ENCODE peak calls at places on chromosome 19, in four cellular contexts. One of them, this sample, is unnamed.
A peak's percentile ranks its signal among the peaks of the same experiment; 100 is the strongest.

GRCh38 chr19:44848036-44848804 is 2.1 kb downstream of the NECTIN2 start:
- DNase-seq in NCI-H510A treated with DMSO at 0.1 percent for 48 hours: no peak
- DNase-seq in H1: no peak
- DNase-seq in MV-4-11: peak; percentile 39
- DNase-seq in this sample: no peak

GRCh38 chr19:40594657-40595077 is 6.5 kb upstream of the LTBP4 start:
- DNase-seq in NCI-H510A treated with DMSO at 0.1 percent for 48 hours: no peak
- DNase-seq in H1: no peak
- DNase-seq in MV-4-11: no peak
- DNase-seq in this sample: no peak

GRCh38 chr19:4375620-4376228 is 24.6 kb downstream of the SH3GL1 start:
- DNase-seq in NCI-H510A treated with DMSO at 0.1 percent for 48 hours: no peak
- DNase-seq in H1: no peak
- DNase-seq in MV-4-11: peak; percentile 83
- DNase-seq in this sample: peak; percentile 6

GRCh38 chr19:55777528-55777927 is 8.6 kb downstream of the RFPL4AL1 start:
- DNase-seq in NCI-H510A treated with DMSO at 0.1 percent for 48 hours: no peak
- DNase-seq in H1: no peak
- DNase-seq in MV-4-11: no peak
- DNase-seq in this sample: no peak

GRCh38 chr19:48492925-48493717 is 18.5 kb downstream of the LMTK3 start:
- DNase-seq in NCI-H510A treated with DMSO at 0.1 percent for 48 hours: no peak
- DNase-seq in H1: peak; percentile 95
- DNase-seq in MV-4-11: peak; percentile 98
- DNase-seq in this sample: peak; percentile 59

GRCh38 chr19:8615813-8616596 is 5.5 kb upstream of the ADAMTS10 start:
- DNase-seq in NCI-H510A treated with DMSO at 0.1 percent for 48 hours: no peak
- DNase-seq in H1: no peak
- DNase-seq in MV-4-11: peak; percentile 82
- DNase-seq in this sample: peak; percentile 25

GRCh38 chr19:12580180-12580694 is 29.0 kb upstream of the ZNF564 start:
- DNase-seq in NCI-H510A treated with DMSO at 0.1 percent for 48 hours: no peak
- DNase-seq in H1: no peak
- DNase-seq in MV-4-11: no peak
- DNase-seq in this sample: no peak

GRCh38 chr19:18644144-18645034 is 7.6 kb downstream of the KLHL26 start:
- DNase-seq in NCI-H510A treated with DMSO at 0.1 percent for 48 hours: no peak
- DNase-seq in H1: no peak
- DNase-seq in MV-4-11: peak; percentile 85
- DNase-seq in this sample: no peak

GRCh38 chr19:23799321-23799720 is 40.6 kb upstream of the ZNF681 start:
- DNase-seq in NCI-H510A treated with DMSO at 0.1 percent for 48 hours: no peak
- DNase-seq in H1: no peak
- DNase-seq in MV-4-11: no peak
- DNase-seq in this sample: no peak

GRCh38 chr19:32876919-32877285 is 7.3 kb upstream of the SLC7A9 start:
- DNase-seq in NCI-H510A treated with DMSO at 0.1 percent for 48 hours: no peak
- DNase-seq in H1: no peak
- DNase-seq in MV-4-11: no peak
- DNase-seq in this sample: no peak

GRCh38 chr19:48571378-48572162 is 19.6 kb downstream of the SULT2B1 start:
- DNase-seq in NCI-H510A treated with DMSO at 0.1 percent for 48 hours: peak; percentile 34
- DNase-seq in H1: no peak
- DNase-seq in MV-4-11: no peak
- DNase-seq in this sample: no peak

GRCh38 chr19:42140125-42140754 is 8.0 kb upstream of the POU2F2 start:
- DNase-seq in NCI-H510A treated with DMSO at 0.1 percent for 48 hours: no peak
- DNase-seq in H1: peak; percentile 31
- DNase-seq in MV-4-11: peak; percentile 81
- DNase-seq in this sample: no peak

GRCh38 chr19:14375582-14376291 is 5.5 kb upstream of the ADGRE5 start:
- DNase-seq in NCI-H510A treated with DMSO at 0.1 percent for 48 hours: no peak
- DNase-seq in H1: no peak
- DNase-seq in MV-4-11: peak; percentile 61
- DNase-seq in this sample: no peak

GRCh38 chr19:7988307-7988706 is 17.1 kb downstream of the ELAVL1 start:
- DNase-seq in NCI-H510A treated with DMSO at 0.1 percent for 48 hours: no peak
- DNase-seq in H1: no peak
- DNase-seq in MV-4-11: no peak
- DNase-seq in this sample: no peak

GRCh38 chr19:4194353-4194752 is 11.9 kb downstream of the ANKRD24 start:
- DNase-seq in NCI-H510A treated with DMSO at 0.1 percent for 48 hours: no peak
- DNase-seq in H1: no peak
- DNase-seq in MV-4-11: no peak
- DNase-seq in this sample: no peak

GRCh38 chr19:15443838-15444237 is 5.9 kb downstream of the WIZ start:
- DNase-seq in NCI-H510A treated with DMSO at 0.1 percent for 48 hours: no peak
- DNase-seq in H1: no peak
- DNase-seq in MV-4-11: no peak
- DNase-seq in this sample: no peak

GRCh38 chr19:15417699-15418098 is 1.1 kb downstream of the AKAP8L start:
- DNase-seq in NCI-H510A treated with DMSO at 0.1 percent for 48 hours: no peak
- DNase-seq in H1: no peak
- DNase-seq in MV-4-11: no peak
- DNase-seq in this sample: no peak

GRCh38 chr19:16896098-16896912 is 7.5 kb downstream of the F2RL3 start:
- DNase-seq in NCI-H510A treated with DMSO at 0.1 percent for 48 hours: no peak
- DNase-seq in H1: no peak
- DNase-seq in MV-4-11: no peak
- DNase-seq in this sample: no peak

GRCh38 chr19:31318790-31319189 is 30.4 kb downstream of the TSHZ3 start:
- DNase-seq in NCI-H510A treated with DMSO at 0.1 percent for 48 hours: no peak
- DNase-seq in H1: no peak
- DNase-seq in MV-4-11: no peak
- DNase-seq in this sample: no peak

GRCh38 chr19:40236366-40236765 is 9.9 kb upstream of the CCNP start:
- DNase-seq in NCI-H510A treated with DMSO at 0.1 percent for 48 hours: no peak
- DNase-seq in H1: no peak
- DNase-seq in MV-4-11: no peak
- DNase-seq in this sample: no peak

GRCh38 chr19:36775768-36776167 is 3.2 kb upstream of the ZNF850 start:
- DNase-seq in NCI-H510A treated with DMSO at 0.1 percent for 48 hours: no peak
- DNase-seq in H1: peak; percentile 75
- DNase-seq in MV-4-11: no peak
- DNase-seq in this sample: no peak

GRCh38 chr19:29450306-29450705 is 75.5 kb upstream of the VSTM2B start:
- DNase-seq in NCI-H510A treated with DMSO at 0.1 percent for 48 hours: no peak
- DNase-seq in H1: no peak
- DNase-seq in MV-4-11: no peak
- DNase-seq in this sample: no peak

GRCh38 chr19:12872941-12873890 is 8.0 kb downstream of the DNASE2 start:
- DNase-seq in NCI-H510A treated with DMSO at 0.1 percent for 48 hours: no peak
- DNase-seq in H1: no peak
- DNase-seq in MV-4-11: peak; percentile 28
- DNase-seq in this sample: peak; percentile 19

GRCh38 chr19:16384688-16385087 is 60.1 kb downstream of the KLF2 start:
- DNase-seq in NCI-H510A treated with DMSO at 0.1 percent for 48 hours: no peak
- DNase-seq in H1: no peak
- DNase-seq in MV-4-11: no peak
- DNase-seq in this sample: no peak

GRCh38 chr19:18741124-18741493 is 50.0 kb downstream of the COMP start:
- DNase-seq in NCI-H510A treated with DMSO at 0.1 percent for 48 hours: peak; percentile 33
- DNase-seq in H1: no peak
- DNase-seq in MV-4-11: no peak
- DNase-seq in this sample: no peak

GRCh38 chr19:48501961-48502719 is 9.5 kb downstream of the LMTK3 start:
- DNase-seq in NCI-H510A treated with DMSO at 0.1 percent for 48 hours: peak; percentile 27
- DNase-seq in H1: peak; percentile 100
- DNase-seq in MV-4-11: peak; percentile 86
- DNase-seq in this sample: peak; percentile 55

GRCh38 chr19:55563261-55563690 is 17.4 kb downstream of the ZNF579 start:
- DNase-seq in NCI-H510A treated with DMSO at 0.1 percent for 48 hours: no peak
- DNase-seq in H1: no peak
- DNase-seq in MV-4-11: no peak
- DNase-seq in this sample: no peak

GRCh38 chr19:2079076-2079864 is 16.9 kb downstream of the MOB3A start:
- DNase-seq in NCI-H510A treated with DMSO at 0.1 percent for 48 hours: no peak
- DNase-seq in H1: no peak
- DNase-seq in MV-4-11: no peak
- DNase-seq in this sample: no peak

GRCh38 chr19:1590641-1591397 is 1.8 kb downstream of the MBD3 start:
- DNase-seq in NCI-H510A treated with DMSO at 0.1 percent for 48 hours: no peak
- DNase-seq in H1: no peak
- DNase-seq in MV-4-11: peak; percentile 39
- DNase-seq in this sample: no peak

GRCh38 chr19:38151242-38151641 is 72.8 kb downstream of the DPF1 start:
- DNase-seq in NCI-H510A treated with DMSO at 0.1 percent for 48 hours: no peak
- DNase-seq in H1: no peak
- DNase-seq in MV-4-11: no peak
- DNase-seq in this sample: no peak

GRCh38 chr19:10768936-10769335 is 51.1 kb downstream of the DNM2 start:
- DNase-seq in NCI-H510A treated with DMSO at 0.1 percent for 48 hours: no peak
- DNase-seq in H1: no peak
- DNase-seq in MV-4-11: no peak
- DNase-seq in this sample: no peak

GRCh38 chr19:45908956-45909355 is 5.6 kb downstream of the NANOS2 start:
- DNase-seq in NCI-H510A treated with DMSO at 0.1 percent for 48 hours: no peak
- DNase-seq in H1: no peak
- DNase-seq in MV-4-11: no peak
- DNase-seq in this sample: no peak

GRCh38 chr19:50381881-50382729 is 2.0 kb upstream of the POLD1 start:
- DNase-seq in NCI-H510A treated with DMSO at 0.1 percent for 48 hours: no peak
- DNase-seq in H1: no peak
- DNase-seq in MV-4-11: no peak
- DNase-seq in this sample: no peak

GRCh38 chr19:10191347-10191746 is 3.4 kb downstream of the DNMT1 start:
- DNase-seq in NCI-H510A treated with DMSO at 0.1 percent for 48 hours: no peak
- DNase-seq in H1: no peak
- DNase-seq in MV-4-11: peak; percentile 44
- DNase-seq in this sample: no peak

GRCh38 chr19:7534531-7534980 is 961 bp upstream of the PNPLA6 start:
- DNase-seq in NCI-H510A treated with DMSO at 0.1 percent for 48 hours: peak; percentile 25
- DNase-seq in H1: peak; percentile 47
- DNase-seq in MV-4-11: no peak
- DNase-seq in this sample: peak; percentile 11

GRCh38 chr19:17346109-17346671 is 8.8 kb downstream of the GTPBP3 start:
- DNase-seq in NCI-H510A treated with DMSO at 0.1 percent for 48 hours: peak; percentile 48
- DNase-seq in H1: peak; percentile 63
- DNase-seq in MV-4-11: peak; percentile 70
- DNase-seq in this sample: peak; percentile 48